ENCODE peak calls at places on chromosomes 2 and 18, in ten cellular contexts. U is H7; H is GM12878; M is IMR-90; N is GM23248; Q is neuronal stem cell; O is CD8-positive, alpha-beta memory T cell; F is upper lobe of right lung; E is small intestine; T is HCT116. I is an unnamed sample. For H3K27me3, the result is how much of the 10 kb centered on the place peaks cover.

GRCh38 chr18:26159353-26159752 is 25.7 kb downstream of the PSMA8 start:
- DNase-seq in E (no peak), H (no peak), N (peak), M (no peak), F (no peak), U (no peak), Q (no peak), T (peak), O (peak), I (no peak)

GRCh38 chr2:133986076-133986837 is 267.6 kb upstream of the MGAT5 start:
- DNase-seq in F (no peak), O (no peak), U (no peak), H (no peak), N (peak), T (no peak), Q (no peak), E (peak), M (peak), I (no peak)

GRCh38 chr2:215409331-215410127 is 26.3 kb downstream of the FN1 start:
- DNase-seq in N (peak), F (no peak), O (no peak), H (no peak), T (peak), E (no peak), Q (no peak), U (no peak), M (peak), I (no peak)

GRCh38 chr2:200677721-200678532 is 92.1 kb downstream of the AOX1 start:
- DNase-seq in Q (no peak), H (no peak), O (no peak), T (no peak), F (no peak), E (no peak), U (peak), N (peak), M (peak), I (no peak)

GRCh38 chr2:105329561-105330495 is at the start of gene TGFBRAP1:
- DNase-seq in N (peak), E (peak), H (no peak), Q (peak), T (no peak), F (peak), U (peak), M (peak), O (peak), I (peak)

GRCh38 chr2:219398721-219399333 is 11.1 kb upstream of the DNPEP start:
- DNase-seq in M (peak), F (no peak), E (peak), U (no peak), T (no peak), N (peak), Q (no peak), H (no peak), O (no peak), I (no peak)

GRCh38 chr18:68220458-68220857 is 494.4 kb downstream of the TMX3 start:
- DNase-seq in O (no peak), E (no peak), F (no peak), M (no peak), N (no peak), T (no peak), U (no peak), H (no peak), Q (no peak), I (no peak)

GRCh38 chr18:44723973-44724778 is 43.5 kb downstream of the SETBP1 start:
- DNase-seq in E (no peak), F (no peak), T (no peak), U (no peak), M (no peak), N (no peak), O (no peak), Q (no peak), H (no peak), I (no peak)

GRCh38 chr18:29712785-29713184 is 1329.8 kb downstream of the DSC3 start:
- DNase-seq in F (no peak), O (no peak), N (no peak), H (no peak), T (no peak), E (no peak), Q (no peak), M (no peak), U (no peak), I (no peak)

GRCh38 chr18:44309185-44309584 is 371.5 kb upstream of the SETBP1 start:
- DNase-seq in N (peak), H (no peak), U (no peak), T (no peak), F (no peak), E (no peak), M (peak), O (no peak), Q (no peak), I (no peak)

GRCh38 chr18:79784965-79785770 is 12.6 kb upstream of the KCNG2 start:
- DNase-seq in F (peak), N (peak), U (peak), Q (no peak), O (no peak), M (peak), H (no peak), E (no peak), T (no peak), I (no peak)

GRCh38 chr2:6290626-6291025 is 575.1 kb downstream of the CMPK2 start:
- DNase-seq in T (no peak), F (no peak), E (no peak), H (no peak), Q (no peak), N (no peak), M (no peak), O (no peak), U (no peak), I (no peak)

GRCh38 chr2:182891611-182892010 is 25.2 kb upstream of the FRZB start:
- DNase-seq in T (no peak), H (no peak), N (no peak), F (no peak), Q (no peak), M (no peak), O (no peak), E (no peak), U (no peak), I (no peak)

DNA sequence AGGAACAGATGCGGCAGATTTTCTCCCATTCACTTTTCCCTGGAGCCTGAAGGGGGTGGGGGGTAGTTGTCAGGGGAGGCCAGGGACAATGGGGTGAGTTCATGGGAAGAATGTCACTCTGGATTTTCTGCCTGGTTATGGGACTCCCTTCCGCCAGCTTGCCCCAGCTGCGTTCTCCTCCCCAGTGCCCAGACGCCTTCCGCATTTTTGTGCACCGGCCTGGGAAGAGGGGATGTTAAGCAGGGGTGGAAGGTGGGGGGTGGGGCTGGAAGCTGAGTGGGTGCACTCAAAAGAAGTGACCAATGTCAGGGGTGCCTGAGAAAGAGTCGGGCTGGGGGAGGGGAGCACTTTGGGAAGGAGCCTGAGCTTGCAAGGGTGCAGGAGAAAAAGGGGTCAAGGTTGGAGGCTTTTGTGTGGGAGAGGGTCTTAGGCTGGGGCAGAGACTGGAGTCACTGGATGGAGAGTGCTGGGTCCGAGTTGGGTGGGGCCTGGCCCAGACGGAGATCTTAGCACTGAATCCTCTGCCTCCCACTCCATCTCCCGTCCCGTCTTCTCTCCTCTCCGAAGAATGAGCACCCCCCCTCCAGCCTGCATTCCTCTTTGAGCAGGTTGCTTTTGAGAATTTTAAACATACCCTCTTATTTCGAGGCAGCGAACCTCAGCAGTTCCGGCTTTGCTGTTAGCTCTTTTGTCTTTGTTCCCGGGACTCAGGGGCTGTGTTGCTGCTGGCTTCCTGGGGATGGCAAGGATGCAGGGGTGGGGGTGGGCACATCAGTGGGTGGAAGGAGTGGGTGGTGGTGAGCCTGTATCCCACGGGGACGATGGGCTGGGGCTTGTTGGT is 2.7 kb downstream of the IGFBP2 start:
- DNase-seq in N (no peak), E (no peak), U (peak), Q (peak), H (no peak), T (no peak), O (no peak), F (no peak), M (no peak), I (no peak)
- H3K27me3 ChIP-seq in N (under half), E (under half), U (under half), Q (under half), H (under half), T (under half), O (under half), F (under half), M (under half), I (under half)

GRCh38 chr2:16663121-16663905 is 2.3 kb downstream of the CYRIA start:
- DNase-seq in O (no peak), H (no peak), T (no peak), Q (no peak), U (no peak), F (no peak), E (no peak), N (no peak), M (no peak), I (no peak)
- H3K27me3 ChIP-seq in O (under half), H (under half), T (half or more), Q (under half), U (under half), F (under half), E (under half), N (half or more), M (under half), I (under half)

DNA sequence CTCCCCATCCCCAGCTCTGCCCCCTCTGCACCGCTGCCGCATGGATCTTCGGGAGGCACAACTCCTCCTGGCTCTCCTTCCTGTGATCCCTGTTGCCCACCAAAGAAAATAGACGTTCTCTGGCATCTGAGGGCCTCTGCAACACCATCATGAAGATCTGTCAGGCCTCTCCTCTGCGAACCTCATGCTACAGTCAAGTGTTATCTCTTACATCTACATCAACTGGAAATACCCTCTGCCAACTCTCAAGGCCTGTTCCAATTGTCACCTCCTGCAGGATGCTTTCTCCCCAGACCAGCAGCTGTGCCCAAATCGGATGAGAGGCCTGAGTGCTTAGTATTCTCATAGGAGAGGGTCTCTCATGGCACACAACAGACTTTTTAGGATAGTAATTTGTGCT is 478.4 kb downstream of the BCL11A start:
- DNase-seq in T (no peak), H (no peak), E (no peak), N (no peak), Q (no peak), M (no peak), U (no peak), F (no peak), O (no peak), I (no peak)
- H3K27me3 ChIP-seq in T (under half), H (under half), E (under half), N (under half), Q (under half), M (under half), U (under half), F (under half), O (under half), I (under half)

GRCh38 chr2:127106457-127106997 is 427 bp downstream of the BIN1 start:
- DNase-seq in O (peak), M (peak), F (peak), N (no peak), H (no peak), Q (no peak), T (no peak), U (no peak), E (no peak), I (no peak)
- H3K27me3 ChIP-seq in O (under half), M (under half), F (under half), N (under half), H (under half), Q (under half), T (under half), U (under half), E (under half), I (under half)

DNA sequence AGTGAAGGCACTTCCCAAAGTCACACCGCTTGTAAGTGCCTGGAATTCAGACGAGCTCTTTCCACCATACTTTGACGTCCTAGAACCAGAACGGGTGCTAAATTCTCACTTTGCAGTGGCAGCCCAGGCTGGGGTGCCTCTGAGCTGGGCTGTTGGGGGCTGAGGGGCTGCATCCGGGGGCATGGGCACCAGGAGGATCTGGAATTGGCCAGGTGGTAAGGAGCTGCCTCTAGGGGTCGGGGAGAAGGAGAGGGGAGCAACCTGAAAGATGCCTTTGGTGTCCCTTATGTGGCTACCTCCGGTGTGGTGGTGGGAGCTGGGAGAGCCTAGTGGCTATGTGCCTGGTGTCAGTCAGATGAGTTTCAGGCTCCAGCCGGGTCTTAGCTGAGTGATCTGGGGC is 7.1 kb downstream of the ATOH8 start:
- DNase-seq in N (no peak), F (no peak), T (no peak), O (no peak), M (no peak), E (no peak), Q (no peak), U (no peak), H (no peak), I (no peak)
- H3K27me3 ChIP-seq in N (under half), F (under half), T (under half), O (under half), M (under half), E (under half), Q (under half), U (under half), H (under half), I (under half)

I was measured in CD4-positive, CD25-positive, alpha-beta regulatory T cell.